ENCODE peak calls at places on chromosomes 3 and 15, in eight cellular contexts. T is astrocyte, S is keratinocyte, K is psoas muscle, X is GM23338, C is coronary artery, L is mammary epithelial cell, B is endothelial cell of umbilical vein. I is an unnamed sample.

GRCh38 chr15:81666828-81667227 is 292.8 kb upstream of the TMC3 start:
- DNase-seq in T (no peak), S (no peak), K (no peak), X (no peak), C (no peak), L (peak), B (no peak), I (no peak)

GRCh38 chr3:184419171-184419570 is 39.3 kb downstream of the CHRD start:
- DNase-seq in T (no peak), S (no peak), K (no peak), X (no peak), C (no peak), L (no peak), B (no peak), I (no peak)

GRCh38 chr3:184003187-184003967 is 14.3 kb downstream of the ABCC5 start:
- DNase-seq in T (peak), S (no peak), K (no peak), X (no peak), C (no peak), L (peak), B (peak), I (no peak)

GRCh38 chr3:146781606-146782005 is 176.5 kb upstream of the PLSCR5 start:
- DNase-seq in T (peak), S (no peak), K (no peak), X (no peak), C (no peak), L (no peak), B (no peak), I (no peak)

GRCh38 chr3:193313448-193313958 is 65.0 kb downstream of the ATP13A5 start:
- DNase-seq in T (no peak), S (no peak), K (no peak), X (no peak), C (no peak), L (no peak), B (no peak), I (no peak)

GRCh38 chr3:148588291-148588690 is 109.4 kb upstream of the AGTR1 start:
- DNase-seq in T (no peak), S (no peak), K (no peak), X (no peak), C (no peak), L (no peak), B (no peak), I (no peak)

GRCh38 chr3:18033581-18033980 is 291.1 kb upstream of the TBC1D5 start:
- DNase-seq in T (no peak), S (no peak), K (no peak), X (no peak), C (no peak), L (no peak), B (no peak), I (no peak)

GRCh38 chr3:155995525-155996370 is 124.6 kb upstream of the KCNAB1 start:
- DNase-seq in T (peak), S (no peak), K (no peak), X (peak), C (no peak), L (peak), B (peak), I (no peak)

GRCh38 chr3:62255758-62256157 is 117.6 kb downstream of the FEZF2 start:
- DNase-seq in T (no peak), S (no peak), K (no peak), X (no peak), C (no peak), L (no peak), B (no peak), I (no peak)

GRCh38 chr15:79853492-79854328 is 43.1 kb downstream of the MTHFS start:
- DNase-seq in T (peak), S (peak), K (peak), X (peak), C (no peak), L (peak), B (peak), I (peak)

GRCh38 chr15:79863886-79864285 is 32.9 kb downstream of the MTHFS start:
- DNase-seq in T (peak), S (peak), K (no peak), X (no peak), C (no peak), L (peak), B (peak), I (no peak)

GRCh38 chr15:79858469-79858868 is 38.3 kb downstream of the MTHFS start:
- DNase-seq in T (no peak), S (no peak), K (no peak), X (no peak), C (no peak), L (no peak), B (no peak), I (no peak)
- TF ChIP-seq CTCF in T (peak), S (no peak), K (no peak), X (no peak), C (no peak), L (peak), B (peak), I (no peak)

GRCh38 chr3:15214758-15215157 is 8.7 kb downstream of the CAPN7 start:
- DNase-seq in T (no peak), S (no peak), K (no peak), X (no peak), C (no peak), L (no peak), B (no peak), I (no peak)
- H3K4me3 ChIP-seq in T (no peak), S (no peak), K (no peak), X (no peak), C (no peak), L (no peak), B (no peak), I (no peak)

DNA sequence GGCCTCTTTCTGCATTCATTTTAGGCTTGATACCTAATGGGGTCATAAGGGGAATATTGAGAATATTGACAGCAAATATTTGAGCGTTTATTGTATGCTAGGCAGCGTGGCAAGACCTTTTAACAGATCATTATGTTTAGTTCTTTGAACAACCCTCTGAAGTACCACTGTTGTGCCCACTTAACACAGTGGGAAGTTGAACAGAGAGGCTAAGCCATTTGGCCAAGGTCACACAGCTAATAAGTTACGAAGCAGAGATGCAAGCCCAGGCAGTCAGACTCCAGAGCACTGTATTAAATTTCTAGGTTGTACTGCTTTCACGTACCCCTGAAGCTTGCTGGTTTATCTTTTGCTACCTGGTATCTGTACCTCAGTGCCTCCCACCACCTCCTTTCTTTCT is 1.1 kb downstream of the RAB7A start:
- DNase-seq in T (no peak), S (no peak), K (no peak), X (no peak), C (no peak), L (no peak), B (no peak), I (no peak)
- H3K27ac ChIP-seq in T (peak), S (peak), K (peak), X (no peak), C (peak), L (peak), B (peak), I (peak)

DNA sequence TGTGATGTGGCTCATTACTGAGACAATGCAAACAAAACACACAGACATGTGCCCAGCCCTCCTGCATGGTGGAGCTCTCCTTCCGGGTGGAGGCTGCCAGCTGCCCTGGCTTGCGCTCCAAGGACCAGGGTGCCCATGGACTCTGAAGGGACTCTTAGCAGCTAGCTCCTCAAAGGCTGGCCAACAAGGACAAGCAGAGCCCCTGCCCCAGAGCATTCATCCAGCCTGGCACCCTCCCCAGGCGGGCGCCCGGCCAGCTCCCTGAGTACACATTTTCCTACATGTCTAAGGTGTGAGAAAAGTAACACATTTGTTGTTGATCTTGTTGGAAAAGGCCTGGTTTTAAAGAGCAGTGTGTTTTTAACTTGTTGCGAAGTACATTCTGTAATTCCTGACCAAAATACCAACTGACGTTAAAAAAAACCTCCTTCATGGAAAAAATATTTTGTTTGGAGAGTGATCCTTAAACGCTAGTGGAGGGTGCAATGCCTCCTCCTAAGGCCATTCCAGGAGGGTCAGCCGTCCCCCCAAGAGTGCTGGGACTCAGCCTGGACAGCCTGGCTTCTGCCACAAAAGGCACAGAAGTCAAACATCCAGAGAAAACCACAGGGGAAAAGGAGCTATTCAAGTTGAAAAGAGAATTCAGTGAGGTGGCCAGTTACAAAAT is 86.9 kb downstream of the KLF15 start:
- DNase-seq in T (peak), S (no peak), K (peak), X (no peak), C (peak), L (no peak), B (peak), I (no peak)
- TF ChIP-seq CTCF in T (no peak), S (no peak), K (no peak), X (no peak), C (no peak), L (no peak), B (no peak), I (no peak)

GRCh38 chr15:42082141-42082540 is 12.2 kb downstream of the PLA2G4D start:
- DNase-seq in T (no peak), S (no peak), K (no peak), X (no peak), C (no peak), L (no peak), B (no peak), I (no peak)

GRCh38 chr15:42083605-42083908 is 10.8 kb downstream of the PLA2G4D start:
- DNase-seq in T (no peak), S (no peak), K (no peak), X (no peak), C (peak), L (no peak), B (no peak), I (no peak)

GRCh38 chr15:42083916-42084315 is 10.4 kb downstream of the PLA2G4D start:
- DNase-seq in T (no peak), S (no peak), K (no peak), X (no peak), C (peak), L (no peak), B (no peak), I (no peak)

GRCh38 chr15:42081463-42081830 is 12.9 kb downstream of the PLA2G4D start:
- DNase-seq in T (no peak), S (no peak), K (no peak), X (no peak), C (peak), L (no peak), B (no peak), I (no peak)

GRCh38 chr15:42082832-42083604 is 11.3 kb downstream of the PLA2G4D start:
- DNase-seq in T (no peak), S (no peak), K (no peak), X (no peak), C (peak), L (no peak), B (no peak), I (no peak)
- H3K4me3 ChIP-seq in T (no peak), S (no peak), K (no peak), X (no peak), C (no peak), L (no peak), B (no peak), I (no peak)

GRCh38 chr15:88900982-88901418 is 5.7 kb upstream of the HAPLN3 start:
- DNase-seq in T (no peak), S (no peak), K (no peak), X (no peak), C (no peak), L (no peak), B (no peak), I (no peak)
- H3K27ac ChIP-seq in T (peak), S (no peak), K (peak), X (no peak), C (peak), L (no peak), B (no peak), I (no peak)

I was measured in CD8-positive, alpha-beta T cell.